ENCODE peak calls at places on chromosomes 16 and 17, in eight cellular contexts. X, K, J, L, U, A, Z and P are unnamed samples.

GRCh38 chr16:50326835-50327465 is 41.8 kb downstream of the BRD7 start:
- DNase-seq in X (peak; percentile 60), K (no peak), J (peak; percentile 51), L (peak; percentile 72), U (peak; percentile 16), A (no peak), Z (peak; percentile 27), P (no peak)

GRCh38 chr17:53353919-53354351 is 468.8 kb upstream of the KIF2B start:
- DNase-seq in X (no peak), K (no peak), J (no peak), L (no peak), U (peak; percentile 66), A (peak; percentile 44), Z (no peak), P (no peak)

GRCh38 chr16:2858245-2859025 is 465 bp upstream of the PRSS22 start:
- DNase-seq in X (no peak), K (no peak), J (peak; percentile 9), L (no peak), U (peak; percentile 96), A (no peak), Z (peak; percentile 68), P (peak; percentile 50)

GRCh38 chr17:19744922-19745757 is 3.0 kb downstream of the ALDH3A1 start:
- DNase-seq in X (peak; percentile 66), K (no peak), J (peak; percentile 83), L (peak; percentile 22), U (peak; percentile 96), A (no peak), Z (peak; percentile 86), P (peak; percentile 99)

GRCh38 chr17:66526827-66527226 is 224.4 kb downstream of the PRKCA start:
- DNase-seq in X (no peak), K (peak; percentile 79), J (no peak), L (no peak), U (no peak), A (no peak), Z (peak; percentile 29), P (no peak)

GRCh38 chr17:40516581-40517285 is 15.3 kb upstream of the TNS4 start:
- DNase-seq in X (peak; percentile 77), K (peak; percentile 92), J (no peak), L (peak; percentile 95), U (no peak), A (no peak), Z (no peak), P (no peak)

GRCh38 chr16:57485916-57486857 is at the start of gene DOK4:
- DNase-seq in X (peak; percentile 55), K (peak; percentile 83), J (peak; percentile 99), L (peak; percentile 52), U (peak; percentile 89), A (peak; percentile 6), Z (peak; percentile 59), P (peak; percentile 80)

GRCh38 chr17:65536573-65537342 is 24.7 kb downstream of the AXIN2 start:
- DNase-seq in X (no peak), K (no peak), J (peak; percentile 26), L (no peak), U (no peak), A (no peak), Z (no peak), P (no peak)

GRCh38 chr17:7014995-7015586 is 2.7 kb downstream of the RNASEK start:
- DNase-seq in X (peak; percentile 78), K (peak; percentile 86), J (peak; percentile 57), L (peak; percentile 21), U (no peak), A (no peak), Z (no peak), P (no peak)

GRCh38 chr17:19647697-19648474 is 665 bp upstream of the ALDH3A2 start:
- DNase-seq in X (peak; percentile 31), K (no peak), J (peak; percentile 76), L (peak; percentile 26), U (peak; percentile 62), A (no peak), Z (peak; percentile 83), P (peak; percentile 56)

GRCh38 chr17:47883589-47884426 is 12.2 kb upstream of the SP2 start:
- DNase-seq in X (no peak), K (no peak), J (no peak), L (no peak), U (no peak), A (no peak), Z (no peak), P (no peak)

GRCh38 chr17:79142375-79142774 is 67.8 kb downstream of the ENGASE start:
- DNase-seq in X (no peak), K (no peak), J (no peak), L (no peak), U (no peak), A (no peak), Z (no peak), P (no peak)